ENCODE peak calls at places on chromosomes 1 and 21, in eight cellular contexts. One of them, this sample, is unnamed.
A peak's percentile ranks its signal among the peaks of the same experiment; 100 is the strongest.

GRCh38 chr1:1355376-1355775 is 3.0 kb downstream of the MXRA8 start:
- DNase-seq in NCI-H69: peak; percentile 60
- DNase-seq in SIG-M5: no peak
- DNase-seq in T follicular helper cell: no peak
- DNase-seq in right atrium auricular region: no peak
- DNase-seq in CD4-positive, CD25-positive, alpha-beta regulatory T cell: no peak
- DNase-seq in CD8-positive, alpha-beta T cell: no peak
- DNase-seq in DMS153: no peak
- DNase-seq in this sample: no peak

GRCh38 chr21:41054206-41054605 is 113.8 kb upstream of the BACE2 start:
- DNase-seq in NCI-H69: peak; percentile 26
- DNase-seq in SIG-M5: no peak
- DNase-seq in T follicular helper cell: no peak
- DNase-seq in right atrium auricular region: no peak
- DNase-seq in CD4-positive, CD25-positive, alpha-beta regulatory T cell: no peak
- DNase-seq in CD8-positive, alpha-beta T cell: no peak
- DNase-seq in DMS153: no peak
- DNase-seq in this sample: no peak

GRCh38 chr1:44447051-44447806 is 42.2 kb downstream of the RNF220 start:
- DNase-seq in NCI-H69: no peak
- DNase-seq in SIG-M5: no peak
- DNase-seq in T follicular helper cell: no peak
- DNase-seq in right atrium auricular region: no peak
- DNase-seq in CD4-positive, CD25-positive, alpha-beta regulatory T cell: no peak
- DNase-seq in CD8-positive, alpha-beta T cell: no peak
- DNase-seq in DMS153: no peak
- DNase-seq in this sample: no peak

GRCh38 chr1:20124451-20125057 is 5.2 kb upstream of the PLA2G2D start:
- DNase-seq in NCI-H69: no peak
- DNase-seq in SIG-M5: no peak
- DNase-seq in T follicular helper cell: no peak
- DNase-seq in right atrium auricular region: peak; percentile 74
- DNase-seq in CD4-positive, CD25-positive, alpha-beta regulatory T cell: no peak
- DNase-seq in CD8-positive, alpha-beta T cell: no peak
- DNase-seq in DMS153: no peak
- DNase-seq in this sample: no peak

GRCh38 chr1:212814548-212814947 is 22.9 kb downstream of the TATDN3 start:
- DNase-seq in NCI-H69: peak; percentile 98
- DNase-seq in SIG-M5: no peak
- DNase-seq in T follicular helper cell: no peak
- DNase-seq in right atrium auricular region: no peak
- DNase-seq in CD4-positive, CD25-positive, alpha-beta regulatory T cell: no peak
- DNase-seq in CD8-positive, alpha-beta T cell: no peak
- DNase-seq in DMS153: peak; percentile 97
- DNase-seq in this sample: no peak

GRCh38 chr1:64077281-64077940 is 126.0 kb upstream of the UBE2U start:
- DNase-seq in NCI-H69: no peak
- DNase-seq in SIG-M5: no peak
- DNase-seq in T follicular helper cell: no peak
- DNase-seq in right atrium auricular region: no peak
- DNase-seq in CD4-positive, CD25-positive, alpha-beta regulatory T cell: no peak
- DNase-seq in CD8-positive, alpha-beta T cell: no peak
- DNase-seq in DMS153: no peak
- DNase-seq in this sample: no peak

GRCh38 chr1:201602413-201603265 is 63.7 kb downstream of the NAV1 start:
- DNase-seq in NCI-H69: peak; percentile 31
- DNase-seq in SIG-M5: no peak
- DNase-seq in T follicular helper cell: no peak
- DNase-seq in right atrium auricular region: peak; percentile 65
- DNase-seq in CD4-positive, CD25-positive, alpha-beta regulatory T cell: no peak
- DNase-seq in CD8-positive, alpha-beta T cell: no peak
- DNase-seq in DMS153: no peak
- DNase-seq in this sample: no peak

GRCh38 chr1:17438176-17438976 is 1.1 kb downstream of the RCC2 start:
- DNase-seq in NCI-H69: peak; percentile 83
- DNase-seq in SIG-M5: no peak
- DNase-seq in T follicular helper cell: peak; percentile 22
- DNase-seq in right atrium auricular region: no peak
- DNase-seq in CD4-positive, CD25-positive, alpha-beta regulatory T cell: peak; percentile 55
- DNase-seq in CD8-positive, alpha-beta T cell: peak; percentile 55
- DNase-seq in DMS153: peak; percentile 22
- DNase-seq in this sample: peak; percentile 64

GRCh38 chr21:36709030-36709867 is 10.3 kb downstream of the SIM2 start:
- DNase-seq in NCI-H69: no peak
- DNase-seq in SIG-M5: no peak
- DNase-seq in T follicular helper cell: no peak
- DNase-seq in right atrium auricular region: no peak
- DNase-seq in CD4-positive, CD25-positive, alpha-beta regulatory T cell: no peak
- DNase-seq in CD8-positive, alpha-beta T cell: no peak
- DNase-seq in DMS153: no peak
- DNase-seq in this sample: no peak

GRCh38 chr1:118123436-118123835 is 61.6 kb downstream of the SPAG17 start:
- DNase-seq in NCI-H69: peak; percentile 26
- DNase-seq in SIG-M5: no peak
- DNase-seq in T follicular helper cell: no peak
- DNase-seq in right atrium auricular region: no peak
- DNase-seq in CD4-positive, CD25-positive, alpha-beta regulatory T cell: no peak
- DNase-seq in CD8-positive, alpha-beta T cell: no peak
- DNase-seq in DMS153: no peak
- DNase-seq in this sample: no peak

This sample was measured in natural killer cell.